ENCODE peak calls at places on chromosome 14, in five cellular contexts. Q, N, P, M and S are unnamed samples.

GRCh38 chr14:104357689-104358527 is 219.5 kb downstream of the KIF26A start:
- DNase-seq in Q (peak), N (no peak), P (no peak), M (peak), S (no peak)

GRCh38 chr14:57060276-57060956 is 208.3 kb downstream of the EXOC5 start:
- DNase-seq in Q (no peak), N (no peak), P (no peak), M (no peak), S (no peak)

GRCh38 chr14:68777644-68778043 is 15.2 kb downstream of the ZFP36L1 start:
- DNase-seq in Q (peak), N (no peak), P (no peak), M (no peak), S (no peak)

GRCh38 chr14:93879362-93879983 is 47.7 kb upstream of the FAM181A start:
- DNase-seq in Q (no peak), N (no peak), P (no peak), M (no peak), S (no peak)

GRCh38 chr14:89911018-89911919 is 43.3 kb downstream of the EFCAB11 start:
- DNase-seq in Q (peak), N (no peak), P (peak), M (no peak), S (no peak)

GRCh38 chr14:92563359-92563758 is 49.8 kb downstream of the RIN3 start:
- DNase-seq in Q (no peak), N (no peak), P (peak), M (no peak), S (no peak)

GRCh38 chr14:60807247-60807646 is 72.7 kb downstream of the MNAT1 start:
- DNase-seq in Q (no peak), N (no peak), P (no peak), M (no peak), S (no peak)

GRCh38 chr14:104507443-104507842 is 72.1 kb upstream of the C14orf180 start:
- DNase-seq in Q (no peak), N (no peak), P (no peak), M (no peak), S (no peak)

GRCh38 chr14:101193845-101194355 is 290.4 kb upstream of the RTL1 start:
- DNase-seq in Q (no peak), N (no peak), P (no peak), M (no peak), S (no peak)

GRCh38 chr14:61538464-61539022 is 156.8 kb upstream of the HIF1A start:
- DNase-seq in Q (no peak), N (no peak), P (no peak), M (no peak), S (no peak)

GRCh38 chr14:79103764-79104163 is 933.6 kb downstream of the NRXN3 start:
- DNase-seq in Q (no peak), N (no peak), P (no peak), M (no peak), S (no peak)

GRCh38 chr14:61700104-61700886 is 5.0 kb downstream of the HIF1A start:
- DNase-seq in Q (no peak), N (no peak), P (peak), M (no peak), S (no peak)

GRCh38 chr14:30982583-30982982 is 42.9 kb upstream of the AP4S1 start:
- DNase-seq in Q (no peak), N (no peak), P (no peak), M (no peak), S (no peak)

GRCh38 chr14:54556535-54556934 is 10.4 kb upstream of the SAMD4A start:
- DNase-seq in Q (no peak), N (no peak), P (no peak), M (no peak), S (no peak)

GRCh38 chr14:22871200-22871961 is at the start of gene LRP10:
- DNase-seq in Q (peak), N (peak), P (peak), M (peak), S (peak)

GRCh38 chr14:52443506-52443905 is 108.8 kb downstream of the TXNDC16 start:
- DNase-seq in Q (no peak), N (no peak), P (no peak), M (no peak), S (no peak)

GRCh38 chr14:100616854-100617714 is 29.9 kb upstream of the BEGAIN start:
- DNase-seq in Q (no peak), N (no peak), P (peak), M (peak), S (no peak)

GRCh38 chr14:36086629-36087380 is 89.7 kb downstream of the PTCSC3 start:
- DNase-seq in Q (no peak), N (no peak), P (no peak), M (no peak), S (no peak)

GRCh38 chr14:65069874-65070709 is 32.2 kb downstream of the MAX start:
- DNase-seq in Q (no peak), N (peak), P (no peak), M (no peak), S (no peak)

GRCh38 chr14:35883677-35884293 is 57.6 kb downstream of the BRMS1L start:
- DNase-seq in Q (no peak), N (peak), P (peak), M (no peak), S (peak)

GRCh38 chr14:72824051-72824450 is 69.8 kb downstream of the DPF3 start:
- DNase-seq in Q (no peak), N (no peak), P (no peak), M (no peak), S (no peak)

GRCh38 chr14:64878775-64879634 is 702 bp downstream of the SPTB start:
- DNase-seq in Q (no peak), N (no peak), P (no peak), M (peak), S (no peak)

GRCh38 chr14:89399594-89400068 is 17.4 kb downstream of the FOXN3 start:
- DNase-seq in Q (no peak), N (peak), P (peak), M (no peak), S (no peak)

GRCh38 chr14:76050797-76051392 is 65.3 kb downstream of the IFT43 start:
- DNase-seq in Q (no peak), N (peak), P (peak), M (no peak), S (peak)

GRCh38 chr14:50530358-50530757 is 2.0 kb downstream of the MAP4K5 start:
- DNase-seq in Q (no peak), N (no peak), P (peak), M (no peak), S (peak)

GRCh38 chr14:101365329-101366158 is 195.8 kb upstream of the DIO3 start:
- DNase-seq in Q (no peak), N (no peak), P (no peak), M (no peak), S (no peak)

GRCh38 chr14:63891148-63891964 is 38.6 kb downstream of the SYNE2 start:
- DNase-seq in Q (no peak), N (peak), P (peak), M (no peak), S (no peak)

GRCh38 chr14:92986254-92987147 is 63.6 kb downstream of the CHGA start:
- DNase-seq in Q (peak), N (peak), P (peak), M (peak), S (no peak)

GRCh38 chr14:59619071-59619470 is 42.5 kb upstream of the CCDC175 start:
- DNase-seq in Q (no peak), N (no peak), P (no peak), M (no peak), S (no peak)

GRCh38 chr14:61527325-61528100 is 167.8 kb upstream of the HIF1A start:
- DNase-seq in Q (peak), N (no peak), P (peak), M (no peak), S (no peak)

GRCh38 chr14:18688346-18688745 is 87.4 kb downstream of the OR11H12 start:
- DNase-seq in Q (no peak), N (no peak), P (no peak), M (no peak), S (no peak)

GRCh38 chr14:21382886-21383847 is 652 bp downstream of the SUPT16H start:
- DNase-seq in Q (peak), N (peak), P (peak), M (peak), S (peak)

GRCh38 chr14:61147898-61148549 is 133.1 kb downstream of the TMEM30B start:
- DNase-seq in Q (peak), N (no peak), P (peak), M (no peak), S (no peak)